ENCODE peak calls at places on chromosomes 13 and 19, in five cellular contexts. One of them, this sample, is unnamed.

GRCh38 chr19:35084078-35084762 is 31.4 kb upstream of the FXYD3 start:
- DNase-seq in body of pancreas: no peak
- DNase-seq in hepatocyte: no peak
- DNase-seq in lower lobe of right lung: no peak
- DNase-seq in tibial artery: no peak
- DNase-seq in this sample: peak; percentile 43

GRCh38 chr19:5003781-5004180 is 34.9 kb downstream of the KDM4B start:
- DNase-seq in body of pancreas: no peak
- DNase-seq in hepatocyte: no peak
- DNase-seq in tibial artery: no peak
- DNase-seq in lower lobe of right lung: no peak
- DNase-seq in this sample: peak; percentile 21

GRCh38 chr13:113995051-113995601 is 21.2 kb upstream of the C13orf46 start:
- DNase-seq in hepatocyte: no peak
- DNase-seq in tibial artery: no peak
- DNase-seq in body of pancreas: no peak
- DNase-seq in lower lobe of right lung: peak; percentile 37
- DNase-seq in this sample: no peak

GRCh38 chr19:29811125-29812079 is at the start of gene CCNE1:
- DNase-seq in body of pancreas: peak; percentile 94
- DNase-seq in tibial artery: peak; percentile 89
- DNase-seq in hepatocyte: peak; percentile 95
- DNase-seq in lower lobe of right lung: peak; percentile 95
- DNase-seq in this sample: peak; percentile 100

GRCh38 chr19:11264452-11265176 is 2.3 kb upstream of the DOCK6 start:
- DNase-seq in body of pancreas: peak; percentile 34
- DNase-seq in hepatocyte: peak; percentile 77
- DNase-seq in lower lobe of right lung: peak; percentile 89
- DNase-seq in tibial artery: no peak
- DNase-seq in this sample: peak; percentile 71

GRCh38 chr19:41886761-41887710 is 4.1 kb downstream of the ARHGEF1 start:
- DNase-seq in lower lobe of right lung: no peak
- DNase-seq in hepatocyte: no peak
- DNase-seq in tibial artery: no peak
- DNase-seq in body of pancreas: peak; percentile 41
- DNase-seq in this sample: peak; percentile 93

GRCh38 chr13:40192516-40193257 is 473.8 kb downstream of the FOXO1 start:
- DNase-seq in lower lobe of right lung: no peak
- DNase-seq in hepatocyte: no peak
- DNase-seq in tibial artery: peak; percentile 48
- DNase-seq in body of pancreas: no peak
- DNase-seq in this sample: no peak

GRCh38 chr13:49374585-49375290 is 69.1 kb downstream of the CAB39L start:
- DNase-seq in lower lobe of right lung: no peak
- DNase-seq in hepatocyte: no peak
- DNase-seq in body of pancreas: no peak
- DNase-seq in tibial artery: no peak
- DNase-seq in this sample: peak; percentile 73

GRCh38 chr19:14369399-14370168 is 11.7 kb upstream of the ADGRE5 start:
- DNase-seq in tibial artery: no peak
- DNase-seq in body of pancreas: no peak
- DNase-seq in hepatocyte: no peak
- DNase-seq in lower lobe of right lung: no peak
- DNase-seq in this sample: no peak

GRCh38 chr13:49584771-49585182 is 581 bp downstream of the RCBTB1 start:
- DNase-seq in lower lobe of right lung: no peak
- DNase-seq in body of pancreas: peak; percentile 9
- DNase-seq in tibial artery: no peak
- DNase-seq in hepatocyte: peak; percentile 12
- DNase-seq in this sample: peak; percentile 81

GRCh38 chr13:20230913-20231838 is 943 bp downstream of the GJB6 start:
- DNase-seq in body of pancreas: no peak
- DNase-seq in hepatocyte: no peak
- DNase-seq in tibial artery: no peak
- DNase-seq in lower lobe of right lung: no peak
- DNase-seq in this sample: peak; percentile 82

GRCh38 chr13:44273991-44274810 is 99.4 kb upstream of the SERP2 start:
- DNase-seq in body of pancreas: peak; percentile 25
- DNase-seq in lower lobe of right lung: no peak
- DNase-seq in tibial artery: no peak
- DNase-seq in hepatocyte: peak; percentile 34
- DNase-seq in this sample: peak; percentile 65

GRCh38 chr19:45406165-45406956 is at the start of gene POLR1G:
- DNase-seq in tibial artery: peak; percentile 73
- DNase-seq in body of pancreas: peak; percentile 82
- DNase-seq in hepatocyte: peak; percentile 86
- DNase-seq in lower lobe of right lung: peak; percentile 82
- DNase-seq in this sample: peak; percentile 97

GRCh38 chr19:6610934-6611370 is 20.0 kb upstream of the CD70 start:
- DNase-seq in hepatocyte: no peak
- DNase-seq in lower lobe of right lung: no peak
- DNase-seq in body of pancreas: no peak
- DNase-seq in tibial artery: no peak
- DNase-seq in this sample: peak; percentile 82

GRCh38 chr13:90686438-90686837 is 661.0 kb upstream of the MIR17HG start:
- DNase-seq in hepatocyte: no peak
- DNase-seq in lower lobe of right lung: no peak
- DNase-seq in body of pancreas: peak; percentile 6
- DNase-seq in tibial artery: no peak
- DNase-seq in this sample: peak; percentile 44

GRCh38 chr13:31367410-31367809 is 167.6 kb downstream of the B3GLCT start:
- DNase-seq in hepatocyte: no peak
- DNase-seq in lower lobe of right lung: no peak
- DNase-seq in tibial artery: no peak
- DNase-seq in body of pancreas: no peak
- DNase-seq in this sample: no peak

GRCh38 chr13:46631184-46631542 is 78.2 kb downstream of the LRCH1 start:
- DNase-seq in lower lobe of right lung: no peak
- DNase-seq in hepatocyte: no peak
- DNase-seq in tibial artery: no peak
- DNase-seq in body of pancreas: no peak
- DNase-seq in this sample: no peak

GRCh38 chr19:28864577-28865042 is 348.3 kb downstream of the UQCRFS1 start:
- DNase-seq in hepatocyte: no peak
- DNase-seq in lower lobe of right lung: no peak
- DNase-seq in tibial artery: no peak
- DNase-seq in body of pancreas: peak; percentile 83
- DNase-seq in this sample: no peak

GRCh38 chr19:55489711-55490477 is 1.7 kb downstream of the SSC5D start:
- DNase-seq in tibial artery: no peak
- DNase-seq in hepatocyte: no peak
- DNase-seq in lower lobe of right lung: no peak
- DNase-seq in body of pancreas: no peak
- DNase-seq in this sample: peak; percentile 80

GRCh38 chr13:112859817-112860190 is 109.2 kb upstream of the MCF2L start:
- DNase-seq in tibial artery: no peak
- DNase-seq in hepatocyte: no peak
- DNase-seq in lower lobe of right lung: no peak
- DNase-seq in body of pancreas: peak; percentile 28
- DNase-seq in this sample: peak; percentile 49

GRCh38 chr19:1189419-1189818 is 15.4 kb upstream of the SBNO2 start:
- DNase-seq in lower lobe of right lung: no peak
- DNase-seq in hepatocyte: no peak
- DNase-seq in body of pancreas: no peak
- DNase-seq in tibial artery: no peak
- DNase-seq in this sample: peak; percentile 36

GRCh38 chr13:106234656-106235055 is 300.8 kb downstream of the EFNB2 start:
- DNase-seq in tibial artery: no peak
- DNase-seq in lower lobe of right lung: no peak
- DNase-seq in hepatocyte: no peak
- DNase-seq in body of pancreas: no peak
- DNase-seq in this sample: no peak

GRCh38 chr19:23262892-23263291 is 12.7 kb upstream of the ZNF724 start:
- DNase-seq in hepatocyte: peak; percentile 40
- DNase-seq in tibial artery: no peak
- DNase-seq in lower lobe of right lung: no peak
- DNase-seq in body of pancreas: no peak
- DNase-seq in this sample: no peak

GRCh38 chr19:5914946-5915781 is 1.1 kb downstream of the CAPS start:
- DNase-seq in body of pancreas: peak; percentile 45
- DNase-seq in hepatocyte: peak; percentile 79
- DNase-seq in lower lobe of right lung: peak; percentile 69
- DNase-seq in tibial artery: no peak
- DNase-seq in this sample: no peak

DNA sequence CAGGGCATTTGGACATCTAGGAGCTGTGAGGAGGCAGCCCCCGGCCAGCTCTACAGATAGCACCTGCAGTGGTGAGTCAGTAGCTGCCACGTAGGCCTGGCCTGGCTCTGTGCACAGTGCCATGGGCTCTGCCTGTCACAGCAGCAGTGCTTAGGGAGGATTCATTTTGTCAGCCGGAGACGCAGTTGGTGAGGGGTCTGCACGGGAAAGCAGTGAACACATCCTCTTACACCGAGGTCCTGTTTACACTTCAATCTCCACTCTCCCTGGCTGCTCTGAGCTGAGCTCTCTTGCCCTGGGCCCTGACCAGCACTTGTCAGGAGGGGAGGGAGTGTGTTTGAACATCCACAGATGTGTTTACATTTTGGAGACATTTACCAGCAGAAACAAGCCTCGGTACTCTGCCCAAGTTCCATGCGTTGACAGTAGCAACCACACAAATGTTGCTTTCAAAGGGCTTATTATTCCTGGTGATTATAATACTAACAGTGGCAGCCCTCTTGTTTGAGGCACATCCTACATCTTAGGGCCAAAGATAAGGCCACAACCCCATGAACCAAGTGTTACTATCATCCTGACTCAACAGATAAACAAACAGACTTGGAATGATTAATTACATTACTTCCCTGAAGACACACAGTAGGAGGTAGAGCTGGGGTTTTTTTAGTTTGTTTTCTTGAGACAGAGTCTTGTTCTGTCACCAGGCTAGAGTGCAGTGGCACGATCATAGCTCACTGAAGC is 148.9 kb downstream of the USP12 start:
- DNase-seq in hepatocyte: peak; percentile 65
- DNase-seq in body of pancreas: no peak
- DNase-seq in lower lobe of right lung: no peak
- DNase-seq in tibial artery: no peak
- DNase-seq in this sample: no peak
- H3K27ac ChIP-seq in hepatocyte: peak overlapping the region; percentile 44
- H3K27ac ChIP-seq in body of pancreas: no peak overlapping the region
- H3K27ac ChIP-seq in lower lobe of right lung: peak overlapping the region; percentile 53
- H3K27ac ChIP-seq in tibial artery: no peak overlapping the region
- H3K27ac ChIP-seq in this sample: no peak overlapping the region

DNA sequence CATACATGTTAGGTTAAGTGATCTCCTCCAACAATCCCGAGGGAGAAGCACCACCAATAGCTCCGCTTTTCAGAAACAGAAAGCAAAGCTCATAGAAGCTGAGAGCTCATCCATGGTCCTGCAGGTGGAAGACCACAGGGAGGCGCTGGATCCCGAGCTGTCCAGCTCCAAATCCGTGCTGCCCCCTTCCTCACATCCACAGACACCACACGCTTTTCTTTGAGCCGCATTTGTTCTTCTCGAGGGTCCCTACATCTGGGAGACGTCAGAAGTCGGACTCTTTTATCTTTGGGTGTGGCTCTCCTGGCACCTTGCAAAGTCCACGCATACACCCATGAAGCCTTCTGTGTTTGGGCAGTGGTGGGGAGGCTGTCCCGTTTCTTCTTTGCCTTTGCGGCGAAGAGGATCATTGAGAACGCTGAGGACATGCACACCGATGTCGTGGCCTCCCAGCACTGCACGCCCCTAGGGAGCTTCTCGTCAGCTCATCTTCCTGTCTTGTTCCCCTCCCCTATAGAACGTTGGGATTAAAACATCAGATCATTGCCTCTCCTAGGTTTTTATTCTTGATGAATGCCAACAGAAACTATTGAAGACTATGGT is 184.8 kb downstream of the TEX29 start:
- DNase-seq in body of pancreas: no peak
- DNase-seq in hepatocyte: no peak
- DNase-seq in tibial artery: no peak
- DNase-seq in lower lobe of right lung: no peak
- DNase-seq in this sample: peak; percentile 67
- TF ChIP-seq CTCF in body of pancreas: no peak
- TF ChIP-seq CTCF in hepatocyte: peak; percentile 31
- TF ChIP-seq CTCF in tibial artery: no peak
- TF ChIP-seq CTCF in lower lobe of right lung: peak; percentile 23
- TF ChIP-seq CTCF in this sample: no peak

DNA sequence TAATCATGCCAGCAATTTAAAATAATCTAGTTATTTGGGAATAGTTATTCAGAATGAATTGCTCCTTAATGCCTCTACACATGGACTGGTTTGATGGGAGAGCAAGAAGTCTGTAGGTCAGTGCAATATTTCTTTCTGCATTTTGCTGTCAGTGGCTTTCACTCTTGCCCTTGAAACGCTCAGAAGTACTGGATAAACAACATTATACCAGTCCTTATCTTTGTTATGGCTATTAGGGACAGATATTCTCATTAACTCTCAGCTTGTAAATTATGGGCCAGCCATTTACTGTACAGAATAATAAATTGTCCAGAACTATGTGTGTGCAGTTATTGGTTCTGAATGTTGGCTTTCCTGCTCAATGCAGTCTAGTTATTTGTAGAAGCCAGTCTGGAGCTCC is 224.4 kb downstream of the OXGR1 start:
- DNase-seq in lower lobe of right lung: no peak
- DNase-seq in body of pancreas: no peak
- DNase-seq in tibial artery: no peak
- DNase-seq in hepatocyte: no peak
- DNase-seq in this sample: no peak
- H3K4me1 ChIP-seq in lower lobe of right lung: no peaks in the 10 kb centered on the region
- H3K4me1 ChIP-seq in body of pancreas: no peaks in the 10 kb centered on the region
- H3K4me1 ChIP-seq in tibial artery: no peaks in the 10 kb centered on the region
- H3K4me1 ChIP-seq in hepatocyte: peaks cover 8% of the 10 kb centered on the region
- H3K4me1 ChIP-seq in this sample: no peaks in the 10 kb centered on the region

DNA sequence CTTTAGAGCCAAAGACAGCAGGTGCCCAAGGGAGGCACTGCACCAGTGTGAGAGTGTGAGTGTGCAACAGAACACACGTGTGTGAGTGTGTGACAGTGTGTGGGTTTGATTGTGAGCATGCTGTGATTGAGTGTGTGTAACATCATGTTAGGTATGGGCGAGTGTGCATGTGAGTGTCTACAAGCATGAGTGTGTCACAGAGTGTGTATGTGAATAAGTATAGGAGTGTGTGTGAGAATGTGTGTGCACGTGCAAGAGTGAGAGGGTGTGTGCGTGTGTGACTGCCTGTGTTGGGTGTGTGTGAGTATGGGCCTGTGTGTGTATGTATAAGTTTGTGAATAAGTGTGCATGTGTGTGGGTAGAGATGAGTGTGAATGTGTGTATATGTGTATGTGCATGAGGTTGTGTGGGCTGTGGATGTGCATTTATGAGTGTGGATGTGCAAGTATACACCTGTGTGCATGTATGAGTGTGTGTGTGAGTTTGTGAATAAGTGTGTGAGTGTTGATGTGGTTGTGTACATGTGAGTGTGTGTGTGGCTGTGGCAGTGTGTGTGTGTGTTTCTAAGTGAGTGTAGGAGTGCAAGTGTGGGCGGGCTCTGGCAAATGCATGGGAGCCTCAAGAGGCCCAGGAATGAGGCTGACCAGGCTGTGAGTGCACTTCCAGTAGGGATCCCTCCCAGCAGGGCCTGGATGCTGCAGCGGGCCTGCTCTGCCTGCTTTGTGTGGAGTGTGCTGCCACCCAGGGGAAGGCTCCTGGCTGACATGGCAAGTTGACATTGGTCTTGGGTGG is 198.4 kb downstream of the COL4A1 start:
- DNase-seq in lower lobe of right lung: peak; percentile 73
- DNase-seq in tibial artery: peak; percentile 80
- DNase-seq in hepatocyte: peak; percentile 91
- DNase-seq in body of pancreas: peak; percentile 82
- DNase-seq in this sample: peak; percentile 97
- H3K27ac ChIP-seq in lower lobe of right lung: no peak overlapping the region
- H3K27ac ChIP-seq in tibial artery: peak overlapping the region; percentile 69
- H3K27ac ChIP-seq in hepatocyte: no peak overlapping the region
- H3K27ac ChIP-seq in body of pancreas: no peak overlapping the region
- H3K27ac ChIP-seq in this sample: no peak overlapping the region

This sample was measured in osteoblast.